ENCODE peak calls at places on chromosomes 16 and 17, in ten cellular contexts. One of them, this sample, is unnamed.
A peak's percentile ranks its signal among the peaks of the same experiment; 100 is the strongest.

GRCh38 chr16:86033016-86033474 is 134.1 kb downstream of the IRF8 start:
- DNase-seq in SK-N-MC: no peak
- DNase-seq in suprapubic skin: no peak
- DNase-seq in stomach: no peak
- DNase-seq in sigmoid colon: peak; percentile 64
- DNase-seq in prostate gland: no peak
- DNase-seq in transverse colon: no peak
- DNase-seq in HL-60: no peak
- DNase-seq in K562: no peak
- DNase-seq in spleen: no peak
- DNase-seq in this sample: no peak

GRCh38 chr17:64411999-64412771 is 21.5 kb upstream of the PECAM1 start:
- DNase-seq in SK-N-MC: no peak
- DNase-seq in suprapubic skin: peak; percentile 82
- DNase-seq in stomach: no peak
- DNase-seq in sigmoid colon: peak; percentile 80
- DNase-seq in prostate gland: no peak
- DNase-seq in transverse colon: peak; percentile 41
- DNase-seq in HL-60: peak; percentile 57
- DNase-seq in K562: peak; percentile 7
- DNase-seq in spleen: peak; percentile 90
- DNase-seq in this sample: no peak

GRCh38 chr17:81142301-81143199 is 22.8 kb upstream of the PVALEF start:
- DNase-seq in SK-N-MC: peak; percentile 20
- DNase-seq in suprapubic skin: no peak
- DNase-seq in stomach: peak; percentile 87
- DNase-seq in sigmoid colon: peak; percentile 85
- DNase-seq in prostate gland: peak; percentile 66
- DNase-seq in transverse colon: peak; percentile 81
- DNase-seq in HL-60: peak; percentile 67
- DNase-seq in K562: peak; percentile 76
- DNase-seq in spleen: peak; percentile 91
- DNase-seq in this sample: no peak

GRCh38 chr17:77544347-77544746 is 403.6 kb downstream of the SEC14L1 start:
- DNase-seq in SK-N-MC: no peak
- DNase-seq in suprapubic skin: no peak
- DNase-seq in stomach: no peak
- DNase-seq in sigmoid colon: no peak
- DNase-seq in prostate gland: no peak
- DNase-seq in transverse colon: no peak
- DNase-seq in HL-60: no peak
- DNase-seq in K562: no peak
- DNase-seq in spleen: no peak
- DNase-seq in this sample: no peak

GRCh38 chr17:31696703-31697325 is 162.2 kb downstream of the COPRS start:
- DNase-seq in SK-N-MC: no peak
- DNase-seq in suprapubic skin: no peak
- DNase-seq in stomach: no peak
- DNase-seq in sigmoid colon: no peak
- DNase-seq in prostate gland: no peak
- DNase-seq in transverse colon: no peak
- DNase-seq in HL-60: no peak
- DNase-seq in K562: no peak
- DNase-seq in spleen: no peak
- DNase-seq in this sample: no peak

GRCh38 chr16:35198223-35199199 is 1739.1 kb downstream of the TP53TG3F start:
- DNase-seq in SK-N-MC: no peak
- DNase-seq in suprapubic skin: no peak
- DNase-seq in stomach: no peak
- DNase-seq in sigmoid colon: no peak
- DNase-seq in prostate gland: no peak
- DNase-seq in transverse colon: no peak
- DNase-seq in HL-60: no peak
- DNase-seq in K562: no peak
- DNase-seq in spleen: peak; percentile 57
- DNase-seq in this sample: peak; percentile 81

GRCh38 chr17:66679631-66680517 is 155.0 kb upstream of the CACNG5 start:
- DNase-seq in SK-N-MC: no peak
- DNase-seq in suprapubic skin: no peak
- DNase-seq in stomach: no peak
- DNase-seq in sigmoid colon: no peak
- DNase-seq in prostate gland: no peak
- DNase-seq in transverse colon: no peak
- DNase-seq in HL-60: no peak
- DNase-seq in K562: no peak
- DNase-seq in spleen: no peak
- DNase-seq in this sample: peak; percentile 78

GRCh38 chr16:81061307-81061640 is 15.8 kb downstream of the C16orf46 start:
- DNase-seq in SK-N-MC: no peak
- DNase-seq in suprapubic skin: no peak
- DNase-seq in stomach: no peak
- DNase-seq in sigmoid colon: no peak
- DNase-seq in prostate gland: no peak
- DNase-seq in transverse colon: no peak
- DNase-seq in HL-60: no peak
- DNase-seq in K562: no peak
- DNase-seq in spleen: no peak
- DNase-seq in this sample: no peak

GRCh38 chr17:9432867-9433495 is 142.6 kb downstream of the STX8 start:
- DNase-seq in SK-N-MC: no peak
- DNase-seq in suprapubic skin: no peak
- DNase-seq in stomach: no peak
- DNase-seq in sigmoid colon: no peak
- DNase-seq in prostate gland: no peak
- DNase-seq in transverse colon: no peak
- DNase-seq in HL-60: no peak
- DNase-seq in K562: no peak
- DNase-seq in spleen: no peak
- DNase-seq in this sample: no peak

GRCh38 chr17:28895794-28896447 is 1.6 kb downstream of the FLOT2 start:
- DNase-seq in SK-N-MC: no peak
- DNase-seq in suprapubic skin: no peak
- DNase-seq in stomach: no peak
- DNase-seq in sigmoid colon: no peak
- DNase-seq in prostate gland: no peak
- DNase-seq in transverse colon: no peak
- DNase-seq in HL-60: no peak
- DNase-seq in K562: no peak
- DNase-seq in spleen: peak; percentile 77
- DNase-seq in this sample: no peak

GRCh38 chr17:1967092-1967662 is 58.0 kb downstream of the RTN4RL1 start:
- DNase-seq in SK-N-MC: no peak
- DNase-seq in suprapubic skin: no peak
- DNase-seq in stomach: peak; percentile 27
- DNase-seq in sigmoid colon: no peak
- DNase-seq in prostate gland: no peak
- DNase-seq in transverse colon: no peak
- DNase-seq in HL-60: no peak
- DNase-seq in K562: no peak
- DNase-seq in spleen: no peak
- DNase-seq in this sample: no peak

GRCh38 chr16:14042706-14043105 is 28.4 kb upstream of the MRTFB start:
- DNase-seq in SK-N-MC: no peak
- DNase-seq in suprapubic skin: no peak
- DNase-seq in stomach: no peak
- DNase-seq in sigmoid colon: no peak
- DNase-seq in prostate gland: no peak
- DNase-seq in transverse colon: no peak
- DNase-seq in HL-60: no peak
- DNase-seq in K562: no peak
- DNase-seq in spleen: no peak
- DNase-seq in this sample: no peak

GRCh38 chr17:18119166-18119745 is 10.7 kb downstream of the MYO15A start:
- DNase-seq in SK-N-MC: no peak
- DNase-seq in suprapubic skin: no peak
- DNase-seq in stomach: no peak
- DNase-seq in sigmoid colon: no peak
- DNase-seq in prostate gland: no peak
- DNase-seq in transverse colon: no peak
- DNase-seq in HL-60: no peak
- DNase-seq in K562: no peak
- DNase-seq in spleen: no peak
- DNase-seq in this sample: no peak

GRCh38 chr17:41785876-41786226 is 660 bp downstream of the JUP start:
- DNase-seq in SK-N-MC: no peak
- DNase-seq in suprapubic skin: peak; percentile 90
- DNase-seq in stomach: peak; percentile 84
- DNase-seq in sigmoid colon: no peak
- DNase-seq in prostate gland: peak; percentile 86
- DNase-seq in transverse colon: peak; percentile 88
- DNase-seq in HL-60: no peak
- DNase-seq in K562: peak; percentile 67
- DNase-seq in spleen: peak; percentile 82
- DNase-seq in this sample: no peak

GRCh38 chr16:79339863-79340262 is 260.7 kb downstream of the MAF start:
- DNase-seq in SK-N-MC: no peak
- DNase-seq in suprapubic skin: no peak
- DNase-seq in stomach: no peak
- DNase-seq in sigmoid colon: no peak
- DNase-seq in prostate gland: no peak
- DNase-seq in transverse colon: no peak
- DNase-seq in HL-60: no peak
- DNase-seq in K562: no peak
- DNase-seq in spleen: no peak
- DNase-seq in this sample: no peak

GRCh38 chr16:19885456-19886060 is 910 bp upstream of the GPRC5B start:
- DNase-seq in SK-N-MC: no peak
- DNase-seq in suprapubic skin: no peak
- DNase-seq in stomach: no peak
- DNase-seq in sigmoid colon: no peak
- DNase-seq in prostate gland: no peak
- DNase-seq in transverse colon: peak; percentile 9
- DNase-seq in HL-60: no peak
- DNase-seq in K562: no peak
- DNase-seq in spleen: peak; percentile 79
- DNase-seq in this sample: no peak

GRCh38 chr17:76384987-76385891 is 830 bp downstream of the SPHK1 start:
- DNase-seq in SK-N-MC: no peak
- DNase-seq in suprapubic skin: no peak
- DNase-seq in stomach: peak; percentile 31
- DNase-seq in sigmoid colon: peak; percentile 84
- DNase-seq in prostate gland: no peak
- DNase-seq in transverse colon: peak; percentile 49
- DNase-seq in HL-60: no peak
- DNase-seq in K562: peak; percentile 55
- DNase-seq in spleen: peak; percentile 82
- DNase-seq in this sample: no peak

GRCh38 chr17:37312137-37312923 is 63.5 kb upstream of the C17orf78 start:
- DNase-seq in SK-N-MC: no peak
- DNase-seq in suprapubic skin: no peak
- DNase-seq in stomach: no peak
- DNase-seq in sigmoid colon: no peak
- DNase-seq in prostate gland: no peak
- DNase-seq in transverse colon: no peak
- DNase-seq in HL-60: no peak
- DNase-seq in K562: no peak
- DNase-seq in spleen: no peak
- DNase-seq in this sample: no peak

GRCh38 chr17:44672479-44673093 is 16.3 kb downstream of the MEIOC start:
- DNase-seq in SK-N-MC: no peak
- DNase-seq in suprapubic skin: no peak
- DNase-seq in stomach: no peak
- DNase-seq in sigmoid colon: no peak
- DNase-seq in prostate gland: no peak
- DNase-seq in transverse colon: no peak
- DNase-seq in HL-60: no peak
- DNase-seq in K562: peak; percentile 21
- DNase-seq in spleen: no peak
- DNase-seq in this sample: no peak

DNA sequence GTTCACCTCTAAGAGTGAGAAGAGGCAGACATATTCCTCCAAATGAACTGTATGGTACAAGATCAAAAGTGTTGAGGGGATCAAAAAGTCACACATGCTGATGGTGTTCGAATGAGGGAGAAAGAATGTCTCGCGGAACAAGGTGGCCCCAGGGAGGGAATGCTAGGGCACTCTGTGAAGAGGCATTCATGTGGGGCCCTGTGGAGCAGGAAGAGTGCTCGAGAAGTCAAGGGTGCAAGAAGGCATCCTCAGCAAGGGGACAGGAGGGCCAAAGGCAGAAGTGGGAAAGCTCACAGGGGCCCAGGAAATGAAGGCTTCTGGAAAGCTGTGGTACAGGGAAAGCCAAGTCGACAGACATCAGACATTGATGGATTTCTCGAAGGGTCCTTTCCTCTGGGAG is 6.1 kb upstream of the MYH3 start:
- DNase-seq in SK-N-MC: no peak
- DNase-seq in suprapubic skin: no peak
- DNase-seq in stomach: no peak
- DNase-seq in sigmoid colon: no peak
- DNase-seq in prostate gland: no peak
- DNase-seq in transverse colon: no peak
- DNase-seq in HL-60: no peak
- DNase-seq in K562: no peak
- DNase-seq in spleen: no peak
- DNase-seq in this sample: no peak
- H3K4me3 ChIP-seq in SK-N-MC: no peak overlapping the region
- H3K4me3 ChIP-seq in suprapubic skin: no peak overlapping the region
- H3K4me3 ChIP-seq in stomach: no peak overlapping the region
- H3K4me3 ChIP-seq in sigmoid colon: no peak overlapping the region
- H3K4me3 ChIP-seq in prostate gland: no peak overlapping the region
- H3K4me3 ChIP-seq in transverse colon: no peak overlapping the region
- H3K4me3 ChIP-seq in HL-60: no peak overlapping the region
- H3K4me3 ChIP-seq in K562: no peak overlapping the region
- H3K4me3 ChIP-seq in spleen: no peak overlapping the region
- H3K4me3 ChIP-seq in this sample: no peak overlapping the region

GRCh38 chr16:50568187-50568830 is 20.1 kb downstream of the NKD1 start:
- DNase-seq in SK-N-MC: no peak
- DNase-seq in suprapubic skin: no peak
- DNase-seq in stomach: no peak
- DNase-seq in sigmoid colon: no peak
- DNase-seq in prostate gland: no peak
- DNase-seq in transverse colon: no peak
- DNase-seq in HL-60: no peak
- DNase-seq in K562: no peak
- DNase-seq in spleen: peak; percentile 22
- DNase-seq in this sample: no peak
- TF ChIP-seq POLR2AphosphoS5 in SK-N-MC: no peak
- TF ChIP-seq POLR2AphosphoS5 in suprapubic skin: no peak
- TF ChIP-seq POLR2AphosphoS5 in stomach: no peak
- TF ChIP-seq POLR2AphosphoS5 in sigmoid colon: no peak
- TF ChIP-seq POLR2AphosphoS5 in prostate gland: no peak
- TF ChIP-seq POLR2AphosphoS5 in transverse colon: no peak
- TF ChIP-seq POLR2AphosphoS5 in HL-60: no peak
- TF ChIP-seq POLR2AphosphoS5 in K562: no peak
- TF ChIP-seq POLR2AphosphoS5 in spleen: no peak
- TF ChIP-seq POLR2AphosphoS5 in this sample: no peak

GRCh38 chr16:3022697-3023414 is 886 bp downstream of the HCFC1R1 start:
- DNase-seq in SK-N-MC: no peak
- DNase-seq in suprapubic skin: no peak
- DNase-seq in stomach: no peak
- DNase-seq in sigmoid colon: no peak
- DNase-seq in prostate gland: no peak
- DNase-seq in transverse colon: no peak
- DNase-seq in HL-60: no peak
- DNase-seq in K562: no peak
- DNase-seq in spleen: peak; percentile 78
- DNase-seq in this sample: no peak
- H3K4me3 ChIP-seq in SK-N-MC: peak overlapping the region; percentile 83
- H3K4me3 ChIP-seq in suprapubic skin: peak overlapping the region; percentile 60
- H3K4me3 ChIP-seq in stomach: peak overlapping the region; percentile 54
- H3K4me3 ChIP-seq in sigmoid colon: peak overlapping the region; percentile 65
- H3K4me3 ChIP-seq in prostate gland: peak overlapping the region; percentile 63
- H3K4me3 ChIP-seq in transverse colon: peak overlapping the region; percentile 68
- H3K4me3 ChIP-seq in HL-60: peak overlapping the region; percentile 80
- H3K4me3 ChIP-seq in K562: peak overlapping the region; percentile 82
- H3K4me3 ChIP-seq in spleen: peak overlapping the region; percentile 70
- H3K4me3 ChIP-seq in this sample: peak overlapping the region; percentile 76

GRCh38 chr16:56606688-56607618 is 1.4 kb upstream of the MT2A start:
- DNase-seq in SK-N-MC: no peak
- DNase-seq in suprapubic skin: peak; percentile 95
- DNase-seq in stomach: peak; percentile 62
- DNase-seq in sigmoid colon: peak; percentile 95
- DNase-seq in prostate gland: peak; percentile 82
- DNase-seq in transverse colon: peak; percentile 67
- DNase-seq in HL-60: no peak
- DNase-seq in K562: no peak
- DNase-seq in spleen: peak; percentile 89
- DNase-seq in this sample: peak; percentile 99
- TF ChIP-seq POLR2AphosphoS5 in SK-N-MC: no peak
- TF ChIP-seq POLR2AphosphoS5 in suprapubic skin: peak; percentile 99
- TF ChIP-seq POLR2AphosphoS5 in stomach: peak; percentile 82
- TF ChIP-seq POLR2AphosphoS5 in sigmoid colon: peak; percentile 85
- TF ChIP-seq POLR2AphosphoS5 in prostate gland: peak; percentile 77
- TF ChIP-seq POLR2AphosphoS5 in transverse colon: peak; percentile 89
- TF ChIP-seq POLR2AphosphoS5 in HL-60: no peak
- TF ChIP-seq POLR2AphosphoS5 in K562: no peak
- TF ChIP-seq POLR2AphosphoS5 in spleen: peak; percentile 92
- TF ChIP-seq POLR2AphosphoS5 in this sample: peak; percentile 85